ENCODE peak calls at places on chromosomes 5 and 9, in eight cellular contexts. K is breast epithelium; J is fibroblast of the aortic adventitia; C is K562; F is tibial artery; P is Jurkat, Clone E6-1; L is stomach; T is cardiac muscle cell. M is an unnamed sample.

GRCh38 chr9:126275386-126276001 is 51.1 kb upstream of the MVB12B start:
- DNase-seq in K (no peak), J (peak), C (no peak), F (no peak), P (no peak), L (no peak), T (peak), M (no peak)

GRCh38 chr5:153672347-153673090 is 182.0 kb downstream of the GRIA1 start:
- DNase-seq in K (no peak), J (peak), C (no peak), F (no peak), P (no peak), L (no peak), T (no peak), M (no peak)

GRCh38 chr9:70609542-70610286 is 195.3 kb upstream of the KLF9 start:
- DNase-seq in K (no peak), J (peak), C (no peak), F (no peak), P (no peak), L (no peak), T (peak), M (no peak)

GRCh38 chr9:131095666-131096489 is 453 bp upstream of the AIF1L start:
- DNase-seq in K (no peak), J (no peak), C (peak), F (no peak), P (peak), L (peak), T (peak), M (peak)

GRCh38 chr5:142974449-142974848 is 204.3 kb downstream of the ARHGAP26 start:
- DNase-seq in K (no peak), J (no peak), C (no peak), F (no peak), P (no peak), L (no peak), T (no peak), M (no peak)

GRCh38 chr5:164345173-164345572 is 839.8 kb downstream of the MAT2B start:
- DNase-seq in K (no peak), J (peak), C (no peak), F (no peak), P (no peak), L (no peak), T (peak), M (no peak)

GRCh38 chr5:88660326-88660946 is 222.5 kb downstream of the MEF2C start:
- DNase-seq in K (no peak), J (peak), C (no peak), F (peak), P (no peak), L (no peak), T (peak), M (no peak)

GRCh38 chr5:132103380-132103951 is 29.9 kb downstream of the CSF2 start:
- DNase-seq in K (no peak), J (peak), C (peak), F (peak), P (peak), L (peak), T (peak), M (peak)

GRCh38 chr5:28961806-28962205 is 1923.4 kb upstream of the CDH9 start:
- DNase-seq in K (no peak), J (no peak), C (no peak), F (no peak), P (no peak), L (no peak), T (no peak), M (no peak)

GRCh38 chr5:36301858-36302603 is at the start of gene RANBP3L:
- DNase-seq in K (no peak), J (peak), C (peak), F (no peak), P (peak), L (peak), T (peak), M (no peak)

GRCh38 chr5:1468247-1468612 is 23.0 kb upstream of the SLC6A3 start:
- DNase-seq in K (peak), J (peak), C (peak), F (no peak), P (peak), L (no peak), T (peak), M (peak)

DNA sequence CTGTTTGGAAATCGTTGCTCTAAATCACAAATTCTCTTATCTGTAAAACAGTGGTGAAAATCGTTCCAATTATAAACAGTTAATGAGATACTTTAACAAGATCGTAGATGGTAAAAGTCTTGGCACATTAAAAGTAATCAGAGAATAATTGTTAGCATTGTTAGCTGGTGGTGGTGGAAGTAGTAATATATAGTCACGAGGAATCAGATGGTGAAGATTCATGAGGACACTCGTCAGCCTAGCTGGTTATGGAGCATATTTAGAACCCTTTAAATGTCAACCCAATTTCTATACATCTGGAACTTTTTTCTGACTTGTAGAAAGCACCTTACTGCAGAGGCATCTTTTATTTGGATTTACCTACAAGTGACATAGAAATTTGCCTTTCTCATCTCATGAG is 190.8 kb downstream of the TLE1 start:
- DNase-seq in K (no peak), J (no peak), C (no peak), F (no peak), P (no peak), L (no peak), T (no peak), M (no peak)
- H3K4me3 ChIP-seq in K (no peak), J (no peak), C (no peak), F (no peak), P (no peak), L (no peak), T (no peak), M (no peak)

DNA sequence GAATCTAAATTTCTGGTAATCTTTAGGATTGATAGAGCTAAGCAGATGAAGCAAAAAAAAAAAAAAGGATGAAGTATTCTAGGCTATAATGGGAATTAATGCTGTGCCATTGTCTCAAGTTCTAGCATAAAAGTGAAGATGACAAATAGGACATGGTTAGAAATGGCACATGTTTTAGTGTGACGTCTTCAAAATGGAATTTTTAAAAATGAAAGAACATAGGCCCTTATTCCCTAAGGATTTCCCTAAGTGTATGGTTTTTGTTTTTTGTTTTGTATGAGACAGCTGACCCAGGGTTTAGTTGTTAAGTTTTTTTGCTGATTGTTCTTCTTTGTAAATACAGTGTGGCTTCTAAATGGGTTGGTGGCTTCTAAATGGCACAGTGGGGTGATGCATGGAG is 7.1 kb downstream of the TLE4 start:
- DNase-seq in K (no peak), J (no peak), C (no peak), F (no peak), P (no peak), L (no peak), T (no peak), M (no peak)
- H3K4me3 ChIP-seq in K (no peak), J (no peak), C (no peak), F (no peak), P (no peak), L (no peak), T (no peak), M (no peak)

GRCh38 chr5:150303070-150303595 is 428 bp upstream of the ARSI start:
- DNase-seq in K (no peak), J (peak), C (no peak), F (no peak), P (no peak), L (no peak), T (peak), M (no peak)
- H3K4me3 ChIP-seq in K (peak), J (no peak), C (no peak), F (peak), P (no peak), L (peak), T (no peak), M (no peak)

GRCh38 chr5:119537704-119538103 is 85.4 kb downstream of the HSD17B4 start:
- DNase-seq in K (no peak), J (peak), C (no peak), F (no peak), P (no peak), L (peak), T (peak), M (no peak)
- H3K4me3 ChIP-seq in K (no peak), J (no peak), C (no peak), F (no peak), P (no peak), L (no peak), T (no peak), M (no peak)

DNA sequence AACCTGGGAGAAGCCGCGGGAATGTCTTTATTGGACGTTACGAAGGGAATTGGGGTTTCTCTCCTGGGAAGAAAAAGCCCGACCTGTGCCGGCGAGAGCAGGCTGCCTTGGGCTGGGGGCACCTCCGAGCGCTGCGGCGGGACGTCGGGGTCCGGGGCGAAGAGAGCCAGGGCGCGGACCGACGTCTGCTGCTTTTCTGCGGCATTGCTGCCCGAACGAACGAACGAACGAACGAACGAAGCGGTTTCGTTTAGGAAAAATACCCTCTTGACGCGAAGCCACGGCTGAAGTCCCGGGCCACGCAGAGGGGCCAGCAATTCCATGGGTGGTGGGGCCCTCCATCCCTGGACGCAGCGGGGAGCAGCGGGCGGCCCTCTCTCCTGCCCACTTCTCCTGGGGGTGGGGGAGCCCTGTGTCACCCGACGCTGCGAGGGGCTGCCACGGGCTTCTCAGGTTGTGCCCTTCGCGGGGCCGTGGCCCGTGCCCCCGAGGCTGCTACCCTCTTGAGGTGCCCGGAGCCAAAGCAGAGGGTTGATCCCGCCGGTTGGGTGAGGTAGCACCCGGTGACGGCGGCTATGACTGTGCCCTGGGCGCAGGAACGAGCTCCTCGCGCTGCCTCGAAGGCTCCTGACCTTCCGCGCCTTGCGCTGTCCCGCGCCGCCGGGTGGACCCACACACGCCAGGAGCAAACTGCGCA is 4.9 kb upstream of the PITX1 start:
- DNase-seq in K (no peak), J (no peak), C (no peak), F (no peak), P (no peak), L (no peak), T (no peak), M (no peak)
- H3K4me3 ChIP-seq in K (peak), J (no peak), C (no peak), F (peak), P (no peak), L (peak), T (no peak), M (peak)

DNA sequence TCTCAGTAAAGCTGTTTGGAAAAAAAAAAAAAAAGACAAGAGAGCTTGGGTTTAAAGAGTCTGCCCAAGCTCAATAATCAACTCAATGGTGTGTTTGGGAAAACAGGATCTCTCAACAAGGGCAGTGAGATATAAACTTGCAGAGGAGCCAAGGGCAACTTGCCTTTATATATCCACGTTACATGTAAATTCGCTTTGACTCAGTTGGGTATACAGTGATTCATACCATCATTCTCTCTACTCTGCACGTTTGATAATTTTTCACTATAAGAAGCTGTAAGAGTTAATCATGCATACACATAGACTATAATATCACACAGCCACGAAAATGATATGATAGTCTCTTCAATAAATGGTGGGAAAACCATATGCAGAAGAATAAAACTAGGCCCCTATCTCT is 24.9 kb downstream of the ADAM19 start:
- DNase-seq in K (no peak), J (no peak), C (no peak), F (no peak), P (no peak), L (no peak), T (no peak), M (no peak)
- H3K4me3 ChIP-seq in K (no peak), J (no peak), C (no peak), F (no peak), P (no peak), L (no peak), T (no peak), M (no peak)

GRCh38 chr9:27487927-27488326 is 36.2 kb upstream of the IFNK start:
- DNase-seq in K (no peak), J (no peak), C (no peak), F (no peak), P (no peak), L (no peak), T (no peak), M (no peak)

GRCh38 chr9:27485158-27485557 is 38.9 kb upstream of the IFNK start:
- DNase-seq in K (no peak), J (no peak), C (no peak), F (no peak), P (no peak), L (no peak), T (no peak), M (no peak)

GRCh38 chr9:27487128-27487527 is 37.0 kb upstream of the IFNK start:
- DNase-seq in K (no peak), J (no peak), C (no peak), F (no peak), P (no peak), L (no peak), T (no peak), M (no peak)

GRCh38 chr9:27491164-27491563 is 32.9 kb upstream of the IFNK start:
- DNase-seq in K (no peak), J (no peak), C (no peak), F (no peak), P (no peak), L (no peak), T (peak), M (no peak)

GRCh38 chr9:27489087-27489876 is 34.8 kb upstream of the IFNK start:
- DNase-seq in K (no peak), J (no peak), C (no peak), F (no peak), P (no peak), L (no peak), T (no peak), M (no peak)
- H3K4me3 ChIP-seq in K (no peak), J (no peak), C (no peak), F (no peak), P (no peak), L (no peak), T (no peak), M (no peak)

DNA sequence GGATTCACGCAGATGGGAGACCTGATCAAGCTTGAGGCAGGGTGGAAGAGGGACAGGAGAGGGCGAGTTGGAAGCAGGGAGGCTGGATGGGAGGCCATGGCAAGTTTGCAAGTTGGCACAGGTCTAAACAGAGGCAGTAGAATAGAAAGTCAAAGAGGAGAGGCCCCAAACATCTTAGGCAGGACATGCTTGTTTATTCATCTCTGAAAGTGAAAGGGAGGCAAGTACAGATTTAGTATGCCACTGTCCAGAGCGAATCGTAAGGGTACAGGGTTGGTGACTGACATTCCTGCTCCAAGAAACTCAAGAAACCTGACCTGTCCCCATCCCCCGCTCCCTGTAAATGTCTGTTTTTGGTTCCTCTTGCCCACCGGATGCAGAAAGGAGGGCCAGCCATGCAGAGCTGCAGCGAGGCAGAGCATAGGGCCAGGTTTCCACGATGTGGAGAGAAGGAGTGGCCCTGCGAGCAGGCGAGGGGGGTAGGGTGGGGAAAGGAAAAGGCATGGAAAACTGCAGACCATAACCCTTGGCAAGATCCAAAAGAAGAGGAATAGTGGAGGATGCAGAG is 96.2 kb upstream of the BOD1 start:
- DNase-seq in K (no peak), J (no peak), C (no peak), F (no peak), P (no peak), L (no peak), T (no peak), M (no peak)
- H3K4me3 ChIP-seq in K (no peak), J (no peak), C (no peak), F (no peak), P (no peak), L (no peak), T (no peak), M (no peak)

GRCh38 chr5:171528865-171529264 is 109.4 kb downstream of the FGF18 start:
- DNase-seq in K (no peak), J (no peak), C (no peak), F (no peak), P (no peak), L (no peak), T (no peak), M (no peak)
- H3K4me3 ChIP-seq in K (no peak), J (no peak), C (no peak), F (no peak), P (no peak), L (no peak), T (no peak), M (no peak)

M was measured in mucosa of descending colon.